ENCODE peak calls at places on chromosomes 5 and 9, in seven cellular contexts. One of them, this sample, is unnamed.

GRCh38 chr5:3356016-3356415 is 239.6 kb upstream of the IRX1 start:
- DNase-seq in CD8-positive, alpha-beta T cell: no peak
- DNase-seq in WTC11: no peak
- DNase-seq in activated CD8-positive, alpha-beta memory T cell treated with anti-CD3 and anti-CD28 coated beads for 4 hours: no peak
- DNase-seq in GM04504: no peak
- DNase-seq in HTR-8/SVneo: no peak
- DNase-seq in H1: no peak
- DNase-seq in this sample: no peak

GRCh38 chr9:130442746-130443455 is 1.9 kb upstream of the ASS1 start:
- DNase-seq in CD8-positive, alpha-beta T cell: no peak
- DNase-seq in GM04504: no peak
- DNase-seq in HTR-8/SVneo: no peak
- DNase-seq in H1: no peak
- DNase-seq in WTC11: no peak
- DNase-seq in activated CD8-positive, alpha-beta memory T cell treated with anti-CD3 and anti-CD28 coated beads for 4 hours: no peak
- DNase-seq in this sample: no peak

GRCh38 chr9:114233806-114234205 is 78.5 kb downstream of the COL27A1 start:
- DNase-seq in CD8-positive, alpha-beta T cell: no peak
- DNase-seq in GM04504: no peak
- DNase-seq in WTC11: no peak
- DNase-seq in HTR-8/SVneo: no peak
- DNase-seq in activated CD8-positive, alpha-beta memory T cell treated with anti-CD3 and anti-CD28 coated beads for 4 hours: no peak
- DNase-seq in H1: no peak
- DNase-seq in this sample: peak

GRCh38 chr5:5079871-5080270 is 60.3 kb upstream of the ADAMTS16 start:
- DNase-seq in CD8-positive, alpha-beta T cell: no peak
- DNase-seq in H1: no peak
- DNase-seq in HTR-8/SVneo: no peak
- DNase-seq in WTC11: no peak
- DNase-seq in activated CD8-positive, alpha-beta memory T cell treated with anti-CD3 and anti-CD28 coated beads for 4 hours: no peak
- DNase-seq in GM04504: no peak
- DNase-seq in this sample: no peak

GRCh38 chr5:102815560-102816324 is 60.6 kb downstream of the PAM start:
- DNase-seq in activated CD8-positive, alpha-beta memory T cell treated with anti-CD3 and anti-CD28 coated beads for 4 hours: no peak
- DNase-seq in H1: no peak
- DNase-seq in GM04504: no peak
- DNase-seq in HTR-8/SVneo: no peak
- DNase-seq in CD8-positive, alpha-beta T cell: no peak
- DNase-seq in WTC11: no peak
- DNase-seq in this sample: no peak

GRCh38 chr5:67301285-67301904 is 104.8 kb upstream of the CD180 start:
- DNase-seq in H1: no peak
- DNase-seq in activated CD8-positive, alpha-beta memory T cell treated with anti-CD3 and anti-CD28 coated beads for 4 hours: no peak
- DNase-seq in CD8-positive, alpha-beta T cell: no peak
- DNase-seq in GM04504: peak
- DNase-seq in HTR-8/SVneo: peak
- DNase-seq in WTC11: no peak
- DNase-seq in this sample: peak

GRCh38 chr5:67202830-67203229 is 6.2 kb upstream of the CD180 start:
- DNase-seq in WTC11: no peak
- DNase-seq in HTR-8/SVneo: no peak
- DNase-seq in GM04504: no peak
- DNase-seq in H1: no peak
- DNase-seq in activated CD8-positive, alpha-beta memory T cell treated with anti-CD3 and anti-CD28 coated beads for 4 hours: no peak
- DNase-seq in CD8-positive, alpha-beta T cell: no peak
- DNase-seq in this sample: no peak

GRCh38 chr5:143110591-143110990 is 292.9 kb downstream of the NR3C1 start:
- DNase-seq in H1: no peak
- DNase-seq in WTC11: no peak
- DNase-seq in GM04504: no peak
- DNase-seq in activated CD8-positive, alpha-beta memory T cell treated with anti-CD3 and anti-CD28 coated beads for 4 hours: no peak
- DNase-seq in CD8-positive, alpha-beta T cell: no peak
- DNase-seq in HTR-8/SVneo: no peak
- DNase-seq in this sample: no peak

GRCh38 chr5:149227168-149227826 is 44.4 kb upstream of the AFAP1L1 start:
- DNase-seq in WTC11: no peak
- DNase-seq in activated CD8-positive, alpha-beta memory T cell treated with anti-CD3 and anti-CD28 coated beads for 4 hours: no peak
- DNase-seq in HTR-8/SVneo: peak
- DNase-seq in CD8-positive, alpha-beta T cell: no peak
- DNase-seq in H1: no peak
- DNase-seq in GM04504: no peak
- DNase-seq in this sample: no peak

GRCh38 chr5:65366655-65367054 is 115.1 kb downstream of the ADAMTS6 start:
- DNase-seq in activated CD8-positive, alpha-beta memory T cell treated with anti-CD3 and anti-CD28 coated beads for 4 hours: no peak
- DNase-seq in HTR-8/SVneo: no peak
- DNase-seq in CD8-positive, alpha-beta T cell: no peak
- DNase-seq in H1: no peak
- DNase-seq in GM04504: no peak
- DNase-seq in WTC11: no peak
- DNase-seq in this sample: no peak

GRCh38 chr9:100785946-100786345 is 208.1 kb downstream of the CAVIN4 start:
- DNase-seq in HTR-8/SVneo: no peak
- DNase-seq in CD8-positive, alpha-beta T cell: no peak
- DNase-seq in H1: no peak
- DNase-seq in GM04504: no peak
- DNase-seq in activated CD8-positive, alpha-beta memory T cell treated with anti-CD3 and anti-CD28 coated beads for 4 hours: no peak
- DNase-seq in WTC11: no peak
- DNase-seq in this sample: no peak

GRCh38 chr5:110846621-110847020 is 107.8 kb downstream of the SLC25A46 start:
- DNase-seq in GM04504: no peak
- DNase-seq in HTR-8/SVneo: no peak
- DNase-seq in activated CD8-positive, alpha-beta memory T cell treated with anti-CD3 and anti-CD28 coated beads for 4 hours: no peak
- DNase-seq in WTC11: no peak
- DNase-seq in H1: no peak
- DNase-seq in CD8-positive, alpha-beta T cell: no peak
- DNase-seq in this sample: no peak

GRCh38 chr5:139745121-139745799 is 50.3 kb upstream of the PSD2 start:
- DNase-seq in H1: no peak
- DNase-seq in GM04504: peak
- DNase-seq in HTR-8/SVneo: peak
- DNase-seq in activated CD8-positive, alpha-beta memory T cell treated with anti-CD3 and anti-CD28 coated beads for 4 hours: no peak
- DNase-seq in CD8-positive, alpha-beta T cell: no peak
- DNase-seq in WTC11: peak
- DNase-seq in this sample: no peak

GRCh38 chr5:173512637-173513435 is 103.6 kb downstream of the BOD1 start:
- DNase-seq in H1: no peak
- DNase-seq in GM04504: no peak
- DNase-seq in CD8-positive, alpha-beta T cell: no peak
- DNase-seq in HTR-8/SVneo: peak
- DNase-seq in activated CD8-positive, alpha-beta memory T cell treated with anti-CD3 and anti-CD28 coated beads for 4 hours: no peak
- DNase-seq in WTC11: no peak
- DNase-seq in this sample: no peak

GRCh38 chr5:101067415-101067814 is 164.3 kb upstream of the ST8SIA4 start:
- DNase-seq in GM04504: no peak
- DNase-seq in HTR-8/SVneo: no peak
- DNase-seq in H1: no peak
- DNase-seq in WTC11: no peak
- DNase-seq in CD8-positive, alpha-beta T cell: no peak
- DNase-seq in activated CD8-positive, alpha-beta memory T cell treated with anti-CD3 and anti-CD28 coated beads for 4 hours: no peak
- DNase-seq in this sample: no peak

GRCh38 chr5:43560128-43560527 is 3.3 kb upstream of the PAIP1 start:
- DNase-seq in H1: no peak
- DNase-seq in activated CD8-positive, alpha-beta memory T cell treated with anti-CD3 and anti-CD28 coated beads for 4 hours: no peak
- DNase-seq in GM04504: no peak
- DNase-seq in WTC11: no peak
- DNase-seq in CD8-positive, alpha-beta T cell: no peak
- DNase-seq in HTR-8/SVneo: peak
- DNase-seq in this sample: no peak